ENCODE peak calls at places on chromosomes 13 and 19, in six cellular contexts. E is BJ, C is endodermal cell, A is fibroblast of mammary gland, T is retinal pigment epithelial cell, Q is keratinocyte. K is an unnamed sample.

GRCh38 chr19:6616011-6616410 is 25.1 kb upstream of the CD70 start:
- DNase-seq in E (no peak), C (no peak), A (peak), T (no peak), Q (no peak), K (no peak)

GRCh38 chr19:53076984-53077383 is 26.2 kb downstream of the ZNF160 start:
- DNase-seq in E (no peak), C (peak), A (peak), T (peak), Q (no peak), K (no peak)

GRCh38 chr19:14700711-14701110 is 10.9 kb downstream of the ZNF333 start:
- DNase-seq in E (no peak), C (peak), A (no peak), T (no peak), Q (no peak), K (no peak)

GRCh38 chr13:49625392-49626137 is 2.7 kb upstream of the ARL11 start:
- DNase-seq in E (no peak), C (no peak), A (peak), T (no peak), Q (no peak), K (no peak)

GRCh38 chr13:97079726-97080125 is 85.5 kb upstream of the OXGR1 start:
- DNase-seq in E (no peak), C (no peak), A (no peak), T (no peak), Q (no peak), K (no peak)

GRCh38 chr19:6739884-6740588 is 556 bp downstream of the TRIP10 start:
- DNase-seq in E (no peak), C (peak), A (no peak), T (no peak), Q (no peak), K (no peak)

GRCh38 chr13:59533561-59534337 is 630.0 kb downstream of the DIAPH3 start:
- DNase-seq in E (no peak), C (no peak), A (no peak), T (no peak), Q (no peak), K (no peak)

GRCh38 chr19:55179570-55180484 is at the start of gene SYT5:
- DNase-seq in E (no peak), C (peak), A (no peak), T (no peak), Q (no peak), K (no peak)

GRCh38 chr19:49590971-49591730 is at the start of gene PRR12:
- DNase-seq in E (no peak), C (peak), A (peak), T (no peak), Q (no peak), K (no peak)

GRCh38 chr13:32895296-32895695 is 120.9 kb upstream of the KL start:
- DNase-seq in E (no peak), C (no peak), A (no peak), T (no peak), Q (no peak), K (no peak)

GRCh38 chr13:106568225-106569003 is 477 bp upstream of the ARGLU1 start:
- DNase-seq in E (no peak), C (no peak), A (peak), T (no peak), Q (no peak), K (no peak)

GRCh38 chr19:54017266-54017665 is 25.8 kb downstream of the CACNG6 start:
- DNase-seq in E (no peak), C (no peak), A (peak), T (no peak), Q (no peak), K (no peak)

GRCh38 chr13:40576369-40576768 is 90.1 kb downstream of the FOXO1 start:
- DNase-seq in E (no peak), C (no peak), A (no peak), T (no peak), Q (no peak), K (no peak)

GRCh38 chr13:44818428-44818827 is 170.8 kb downstream of the NUFIP1 start:
- DNase-seq in E (no peak), C (peak), A (peak), T (no peak), Q (no peak), K (no peak)

GRCh38 chr13:41008349-41008980 is 10.7 kb downstream of the ELF1 start:
- DNase-seq in E (no peak), C (no peak), A (peak), T (no peak), Q (no peak), K (no peak)

GRCh38 chr19:41327499-41328156 is 17.7 kb downstream of the CCDC97 start:
- DNase-seq in E (no peak), C (peak), A (peak), T (peak), Q (peak), K (no peak)

GRCh38 chr19:6066661-6067646 is 43.3 kb downstream of the RFX2 start:
- DNase-seq in E (peak), C (peak), A (peak), T (peak), Q (no peak), K (peak)

GRCh38 chr19:35439921-35440320 is 8.1 kb upstream of the FFAR2 start:
- DNase-seq in E (no peak), C (no peak), A (no peak), T (no peak), Q (no peak), K (no peak)

GRCh38 chr13:52969373-52969772 is 59.2 kb upstream of the OLFM4 start:
- DNase-seq in E (no peak), C (no peak), A (no peak), T (no peak), Q (no peak), K (no peak)

GRCh38 chr19:41323430-41324125 is 13.6 kb downstream of the CCDC97 start:
- DNase-seq in E (peak), C (peak), A (peak), T (peak), Q (no peak), K (no peak)

GRCh38 chr19:32566246-32566830 is 14.7 kb upstream of the PDCD5 start:
- DNase-seq in E (no peak), C (no peak), A (peak), T (no peak), Q (no peak), K (no peak)

GRCh38 chr13:40017662-40018262 is 362.3 kb downstream of the COG6 start:
- DNase-seq in E (no peak), C (peak), A (no peak), T (no peak), Q (no peak), K (no peak)

GRCh38 chr19:287381-287871 is 3.8 kb downstream of the PLPP2 start:
- DNase-seq in E (no peak), C (peak), A (no peak), T (no peak), Q (no peak), K (no peak)

GRCh38 chr19:16885166-16885565 is 3.6 kb upstream of the F2RL3 start:
- DNase-seq in E (no peak), C (no peak), A (no peak), T (no peak), Q (no peak), K (no peak)

GRCh38 chr13:52788011-52788410 is 48.4 kb upstream of the CNMD start:
- DNase-seq in E (no peak), C (no peak), A (no peak), T (no peak), Q (no peak), K (no peak)

GRCh38 chr19:15421726-15422260 is 3.0 kb upstream of the AKAP8L start:
- DNase-seq in E (no peak), C (no peak), A (no peak), T (no peak), Q (no peak), K (no peak)

GRCh38 chr19:41305923-41306322 is 4.0 kb upstream of the CCDC97 start:
- DNase-seq in E (no peak), C (no peak), A (no peak), T (no peak), Q (no peak), K (no peak)

GRCh38 chr19:41945135-41945766 is 13.9 kb downstream of the RABAC1 start:
- DNase-seq in E (no peak), C (no peak), A (no peak), T (no peak), Q (no peak), K (no peak)

GRCh38 chr13:69683921-69684663 is 423.5 kb upstream of the ATXN8OS start:
- DNase-seq in E (no peak), C (peak), A (no peak), T (no peak), Q (no peak), K (no peak)

GRCh38 chr13:96967248-96967745 is 27.0 kb downstream of the OXGR1 start:
- DNase-seq in E (no peak), C (peak), A (no peak), T (no peak), Q (no peak), K (no peak)

GRCh38 chr13:99709134-99709533 is 207.9 kb downstream of the TM9SF2 start:
- DNase-seq in E (no peak), C (peak), A (no peak), T (no peak), Q (no peak), K (no peak)

DNA sequence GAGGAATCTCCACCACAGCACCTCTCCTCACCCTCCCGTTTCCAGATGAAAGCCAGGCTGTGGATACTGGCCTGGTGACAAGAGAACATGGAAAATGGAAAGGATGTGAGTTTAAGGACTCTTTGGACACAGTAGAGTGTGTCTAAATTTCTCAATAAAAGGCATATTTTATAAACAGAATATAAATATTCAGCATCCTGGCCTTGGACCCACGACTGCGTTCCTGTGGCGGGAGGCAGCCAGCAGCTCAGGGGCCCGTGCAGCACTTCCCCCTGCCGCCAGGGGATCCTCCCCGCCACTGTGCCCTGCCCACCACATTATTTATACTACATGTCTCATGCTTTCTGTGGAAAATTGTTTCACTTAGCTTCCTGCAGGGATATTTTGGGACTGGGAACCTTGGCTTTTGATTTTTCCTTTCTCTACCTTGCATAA is 108.0 kb upstream of the SPATA13 start:
- DNase-seq in E (no peak), C (no peak), A (no peak), T (no peak), Q (no peak), K (no peak)
- TF ChIP-seq CTCF in E (peak), C (no peak), A (no peak), T (no peak), Q (no peak), K (no peak)

DNA sequence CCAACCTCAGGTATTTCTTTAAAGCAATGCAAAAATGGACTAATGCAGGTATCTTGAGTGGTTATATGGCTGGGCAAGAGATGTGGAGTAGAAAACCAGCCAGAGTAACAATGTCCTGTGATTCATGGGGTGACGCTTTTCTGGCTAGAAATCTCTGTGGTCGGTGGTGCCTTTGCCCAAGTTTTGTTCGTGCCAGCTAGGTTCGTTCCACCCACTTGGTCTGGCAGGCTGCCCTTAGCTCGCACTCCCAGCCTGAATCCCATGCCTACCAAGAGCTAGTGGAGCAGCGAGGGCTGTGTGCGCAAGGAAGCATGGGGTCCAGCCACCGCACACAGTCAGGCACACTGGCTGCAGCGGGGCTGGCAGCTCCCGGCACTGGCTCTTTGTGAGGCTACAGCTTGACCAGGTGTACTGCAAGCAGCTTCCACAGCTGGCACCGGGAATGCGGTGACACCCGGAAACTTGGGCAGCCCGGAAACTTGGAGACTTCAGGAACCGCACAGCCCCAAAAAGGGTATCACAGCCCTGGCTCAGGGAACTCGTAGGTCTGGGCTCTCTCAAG is 349.6 kb upstream of the PCDH20 start:
- DNase-seq in E (no peak), C (no peak), A (no peak), T (no peak), Q (no peak), K (no peak)
- H3K4me3 ChIP-seq in E (no peak), C (no peak), A (no peak), T (no peak), Q (no peak), K (no peak)

DNA sequence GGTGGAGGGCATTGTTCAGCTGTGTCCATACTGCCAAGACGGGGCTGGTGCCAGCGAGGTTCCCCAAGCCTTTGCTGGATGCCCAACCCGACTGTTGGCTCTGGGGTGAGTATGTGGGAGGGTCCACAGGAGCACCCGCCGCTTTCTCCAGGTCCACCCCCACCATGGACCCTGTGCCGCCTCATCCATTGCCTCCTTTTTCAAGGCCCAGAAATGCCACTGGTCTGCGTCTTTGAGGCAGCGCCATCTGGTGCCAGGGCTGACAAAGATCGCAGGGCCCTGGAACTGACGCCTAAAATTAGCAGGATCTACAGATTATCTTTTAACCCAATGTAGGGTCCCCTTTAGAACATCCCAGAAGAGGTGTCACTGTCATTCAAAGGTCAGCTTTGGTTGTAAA is 34.6 kb downstream of the NFIX start:
- DNase-seq in E (no peak), C (peak), A (no peak), T (no peak), Q (no peak), K (no peak)
- TF ChIP-seq CTCF in E (peak), C (peak), A (peak), T (peak), Q (peak), K (peak)

GRCh38 chr13:95404141-95404882 is 103.1 kb upstream of the ABCC4 start:
- DNase-seq in E (peak), C (peak), A (peak), T (no peak), Q (peak), K (peak)
- H3K4me3 ChIP-seq in E (peak), C (peak), A (peak), T (peak), Q (peak), K (peak)

GRCh38 chr13:29589234-29589633 is 6.3 kb downstream of the SLC7A1 start:
- DNase-seq in E (no peak), C (no peak), A (peak), T (no peak), Q (no peak), K (no peak)

GRCh38 chr13:29593605-29594297 is 1.7 kb downstream of the SLC7A1 start:
- DNase-seq in E (no peak), C (no peak), A (no peak), T (no peak), Q (no peak), K (no peak)

GRCh38 chr13:29589967-29590366 is 5.5 kb downstream of the SLC7A1 start:
- DNase-seq in E (no peak), C (peak), A (no peak), T (no peak), Q (no peak), K (no peak)

GRCh38 chr13:29594310-29594709 is 1.2 kb downstream of the SLC7A1 start:
- DNase-seq in E (peak), C (peak), A (peak), T (no peak), Q (no peak), K (peak)

DNA sequence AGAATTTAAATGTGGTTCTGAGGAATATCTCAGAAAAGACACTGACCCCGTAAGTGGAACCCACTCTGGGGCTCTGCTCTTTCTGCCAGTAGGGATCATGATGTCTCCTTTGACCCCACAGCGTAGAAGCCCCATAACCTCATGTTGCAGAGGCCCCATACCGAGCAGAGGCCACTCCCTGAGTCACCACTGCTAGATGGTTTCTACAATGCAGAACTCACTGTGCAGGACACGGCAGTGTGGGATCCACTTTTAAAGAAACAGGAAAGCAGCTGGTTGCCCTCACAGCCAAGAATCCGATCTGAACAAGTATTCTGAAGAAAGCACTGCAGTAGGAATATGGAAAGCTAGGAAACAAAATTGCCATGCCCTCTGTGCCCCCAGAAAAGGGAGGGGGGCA is 4.2 kb downstream of the SLC7A1 start:
- DNase-seq in E (no peak), C (no peak), A (peak), T (no peak), Q (no peak), K (no peak)
- TF ChIP-seq CTCF in E (no peak), C (no peak), A (no peak), T (no peak), Q (no peak), K (no peak)

GRCh38 chr19:29492761-29493160 is 33.0 kb upstream of the VSTM2B start:
- DNase-seq in E (no peak), C (peak), A (peak), T (no peak), Q (no peak), K (no peak)

GRCh38 chr19:29495091-29495490 is 30.7 kb upstream of the VSTM2B start:
- DNase-seq in E (no peak), C (peak), A (no peak), T (no peak), Q (no peak), K (no peak)

GRCh38 chr19:29497686-29498436 is 27.9 kb upstream of the VSTM2B start:
- DNase-seq in E (no peak), C (peak), A (no peak), T (no peak), Q (no peak), K (no peak)

GRCh38 chr19:29497241-29497640 is 28.6 kb upstream of the VSTM2B start:
- DNase-seq in E (no peak), C (peak), A (no peak), T (no peak), Q (no peak), K (no peak)

GRCh38 chr19:29495971-29496441 is 29.8 kb upstream of the VSTM2B start:
- DNase-seq in E (no peak), C (peak), A (no peak), T (no peak), Q (no peak), K (no peak)
- H3K4me3 ChIP-seq in E (no peak), C (no peak), A (no peak), T (no peak), Q (no peak), K (no peak)

GRCh38 chr19:51097796-51098195 is 10.4 kb downstream of the CTU1 start:
- DNase-seq in E (no peak), C (no peak), A (no peak), T (no peak), Q (no peak), K (no peak)

GRCh38 chr19:51097166-51097736 is 11.0 kb downstream of the CTU1 start:
- DNase-seq in E (no peak), C (peak), A (peak), T (no peak), Q (peak), K (no peak)

GRCh38 chr19:51098366-51099069 is 9.7 kb downstream of the CTU1 start:
- DNase-seq in E (no peak), C (no peak), A (peak), T (no peak), Q (no peak), K (no peak)

GRCh38 chr19:51094696-51095279 is 12.1 kb upstream of the KLK14 start:
- DNase-seq in E (no peak), C (peak), A (no peak), T (no peak), Q (no peak), K (no peak)

GRCh38 chr19:51096473-51097165 is 11.6 kb downstream of the CTU1 start:
- DNase-seq in E (no peak), C (no peak), A (peak), T (no peak), Q (no peak), K (no peak)
- TF ChIP-seq CTCF in E (no peak), C (peak), A (peak), T (peak), Q (peak), K (peak)

GRCh38 chr19:19602713-19603320 is 15.7 kb downstream of the PBX4 start:
- DNase-seq in E (no peak), C (no peak), A (no peak), T (no peak), Q (no peak), K (no peak)

GRCh38 chr19:19597809-19598306 is 20.6 kb downstream of the PBX4 start:
- DNase-seq in E (no peak), C (no peak), A (no peak), T (no peak), Q (no peak), K (no peak)

GRCh38 chr19:19602136-19602712 is 16.3 kb downstream of the PBX4 start:
- DNase-seq in E (no peak), C (no peak), A (no peak), T (no peak), Q (no peak), K (no peak)

GRCh38 chr19:19600793-19601346 is 17.6 kb downstream of the PBX4 start:
- DNase-seq in E (no peak), C (no peak), A (no peak), T (no peak), Q (no peak), K (no peak)

GRCh38 chr19:19599190-19599535 is 19.3 kb downstream of the PBX4 start:
- DNase-seq in E (no peak), C (no peak), A (no peak), T (no peak), Q (no peak), K (no peak)
- H3K4me3 ChIP-seq in E (no peak), C (no peak), A (no peak), T (no peak), Q (no peak), K (no peak)

GRCh38 chr19:19552811-19553210 is 14.7 kb downstream of the CILP2 start:
- DNase-seq in E (no peak), C (peak), A (no peak), T (no peak), Q (no peak), K (no peak)
- TF ChIP-seq CTCF in E (peak), C (peak), A (peak), T (peak), Q (peak), K (peak)

K was measured in epithelial cell of proximal tubule.